ENCODE peak calls at places on chromosomes 6 and 20, in four cellular contexts. X is mucosa of descending colon, O is adrenal gland, L is NT2/D1. V is an unnamed sample.

GRCh38 chr20:38700926-38701325 is 23.4 kb upstream of the SLC32A1 start:
- DNase-seq in X (no peak), O (no peak), L (no peak), V (no peak)

GRCh38 chr6:4018194-4019111 is 60.5 kb downstream of the FAM217A start:
- DNase-seq in X (peak; percentile 96), O (peak; percentile 96), L (peak; percentile 91), V (peak; percentile 96)

GRCh38 chr6:113449051-113449450 is 408.1 kb upstream of the MARCKS start:
- DNase-seq in X (no peak), O (no peak), L (no peak), V (no peak)

GRCh38 chr20:46606817-46607190 is 44.5 kb downstream of the SLC13A3 start:
- DNase-seq in X (no peak), O (no peak), L (no peak), V (no peak)

GRCh38 chr6:75830959-75831885 is 82.2 kb downstream of the MYO6 start:
- DNase-seq in X (no peak), O (no peak), L (no peak), V (no peak)

GRCh38 chr6:38796850-38797249 is 81.7 kb downstream of the DNAH8 start:
- DNase-seq in X (no peak), O (no peak), L (no peak), V (no peak)

GRCh38 chr6:29509239-29509638 is 21.5 kb upstream of the MAS1L start:
- DNase-seq in X (no peak), O (no peak), L (no peak), V (no peak)

GRCh38 chr6:166464418-166465400 is 82.0 kb upstream of the MPC1 start:
- DNase-seq in X (no peak), O (no peak), L (no peak), V (no peak)

GRCh38 chr20:40294175-40294574 is 394.9 kb downstream of the MAFB start:
- DNase-seq in X (no peak), O (no peak), L (no peak), V (no peak)

GRCh38 chr6:31888281-31889258 is 8.9 kb downstream of the EHMT2 start:
- DNase-seq in X (peak; percentile 72), O (peak; percentile 54), L (no peak), V (peak; percentile 60)

GRCh38 chr6:112029045-112029822 is 24.7 kb upstream of the CCN6 start:
- DNase-seq in X (peak; percentile 78), O (peak; percentile 52), L (peak; percentile 55), V (peak; percentile 84)

GRCh38 chr6:56899311-56899710 is 55.6 kb upstream of the BEND6 start:
- DNase-seq in X (no peak), O (no peak), L (no peak), V (no peak)

GRCh38 chr6:63352587-63353281 is 33.0 kb upstream of the LGSN start:
- DNase-seq in X (peak; percentile 64), O (peak; percentile 52), L (peak; percentile 9), V (no peak)

DNA sequence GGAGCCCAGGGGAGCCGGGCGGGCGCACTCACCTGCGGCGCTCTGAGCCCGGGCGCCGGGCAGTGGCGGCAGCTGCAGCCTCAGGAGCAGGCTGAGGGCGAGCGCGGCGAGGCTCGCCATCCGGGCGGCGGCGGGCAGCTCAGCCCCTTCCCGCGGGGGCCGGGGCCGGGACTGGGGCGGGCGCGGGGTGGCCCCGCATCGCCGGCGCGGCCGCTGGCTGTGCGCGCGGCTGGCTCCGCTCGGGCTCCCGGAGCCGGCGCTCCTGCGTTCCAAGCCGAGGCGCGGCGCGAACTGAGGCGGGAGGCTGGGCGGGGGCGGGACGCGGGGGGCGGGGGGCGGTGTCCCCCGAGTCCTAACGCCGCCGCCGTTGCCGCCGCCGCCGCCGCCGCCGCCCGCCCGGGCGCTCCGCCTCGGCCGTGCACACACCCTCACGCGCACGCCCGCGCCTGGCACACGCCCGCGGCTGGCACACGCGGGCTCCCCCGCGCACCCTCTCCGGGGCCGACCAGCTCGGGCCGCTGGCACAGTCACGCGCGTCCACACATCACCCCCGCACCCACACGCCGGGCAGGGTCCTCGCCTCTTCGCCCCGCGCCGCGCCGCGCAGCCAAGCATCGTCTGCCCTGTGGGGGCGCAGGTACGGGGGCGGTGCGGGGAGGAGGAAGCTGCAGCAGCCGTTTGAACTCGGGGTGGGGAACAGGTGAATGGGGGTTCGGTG is at the start of gene PTPRT:
- DNase-seq in X (no peak), O (no peak), L (no peak), V (no peak)
- H3K4me3 ChIP-seq in X (no peak within 1 kb of the TSS), O (no peak within 1 kb of the TSS), L (peak within 1 kb of the TSS; percentile 57), V (no peak within 1 kb of the TSS)

GRCh38 chr6:67679566-67680296 is 955.4 kb upstream of the ADGRB3 start:
- DNase-seq in X (no peak), O (no peak), L (no peak), V (peak; percentile 27)
- H3K4me1 ChIP-seq in X (no peaks in the 10 kb centered on the region), O (no peaks in the 10 kb centered on the region), L (no peaks in the 10 kb centered on the region), V (peaks cover 9% of the 10 kb centered on the region)

DNA sequence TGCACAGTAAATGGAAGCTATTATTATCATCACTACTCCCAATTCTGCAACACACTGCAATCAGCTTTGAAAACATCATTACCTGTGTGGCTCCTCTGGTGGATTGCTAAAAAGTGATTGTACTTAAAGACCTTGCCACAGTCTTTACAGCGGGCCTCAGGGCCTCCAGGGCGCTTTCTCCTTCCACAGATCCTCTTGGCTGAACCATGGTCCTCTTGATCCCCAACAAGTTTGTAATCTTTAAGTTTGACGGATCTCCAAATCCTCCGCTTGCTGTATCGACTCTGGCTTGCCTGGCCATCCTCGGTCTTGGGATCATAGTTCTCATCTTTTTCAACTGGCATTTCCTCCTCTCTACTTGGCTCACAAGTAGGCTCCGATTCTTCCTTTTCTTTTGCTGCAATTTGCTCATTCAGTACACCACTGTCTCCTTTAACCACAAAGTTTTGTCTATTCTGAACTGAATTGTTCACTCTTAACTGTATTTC is 2.0 kb downstream of the ZBTB24 start:
- DNase-seq in X (no peak), O (no peak), L (no peak), V (no peak)
- H3K4me3 ChIP-seq in X (no peak overlapping the region), O (no peak overlapping the region), L (no peak overlapping the region), V (no peak overlapping the region)

GRCh38 chr6:158772851-158773371 is 46.3 kb downstream of the EZR start:
- DNase-seq in X (peak; percentile 84), O (no peak), L (no peak), V (no peak)
- H3K4me1 ChIP-seq in X (peaks cover 31% of the 10 kb centered on the region), O (no peaks in the 10 kb centered on the region), L (peaks cover 13% of the 10 kb centered on the region), V (no peaks in the 10 kb centered on the region)

GRCh38 chr20:50708845-50709555 is 17.7 kb upstream of the RIPOR3 start:
- DNase-seq in X (no peak), O (no peak), L (no peak), V (no peak)

GRCh38 chr20:50711113-50711825 is 19.9 kb upstream of the RIPOR3 start:
- DNase-seq in X (no peak), O (no peak), L (no peak), V (no peak)

GRCh38 chr20:50709574-50709973 is 18.2 kb upstream of the RIPOR3 start:
- DNase-seq in X (no peak), O (no peak), L (no peak), V (no peak)

GRCh38 chr20:50712771-50713676 is 18.4 kb upstream of the PARD6B start:
- DNase-seq in X (no peak), O (no peak), L (no peak), V (no peak)

GRCh38 chr20:50710492-50711063 is 19.2 kb upstream of the RIPOR3 start:
- DNase-seq in X (no peak), O (peak; percentile 55), L (no peak), V (no peak)
- H3K4me3 ChIP-seq in X (no peak overlapping the region), O (no peak overlapping the region), L (no peak overlapping the region), V (no peak overlapping the region)

V was measured in BE2C.